ENCODE peak calls at places on chromosomes 11 and 22, in eight cellular contexts. F is effector memory CD4-positive, alpha-beta T cell; Q is fibroblast of gingiva; T is stromal cell of bone marrow; Y is stimulated activated CD8-positive, alpha-beta memory T cell treated with anti-CD3 and anti-CD28 coated beads, Interleukin-2, amount 100 ng/mL, for 48 hours; H is stimulated activated CD4-positive, alpha-beta T cell treated with anti-CD3 and anti-CD28 coated beads, Interleukin-2, amount 100 ng/mL, for 48 hours; J is HFF-Myc; B is posterior cingulate gyrus. L is an unnamed sample.

GRCh38 chr11:62423012-62423411 is 4.2 kb downstream of the SCGB1A1 start:
- DNase-seq in F (no peak), Q (no peak), T (no peak), Y (no peak), H (no peak), J (no peak), B (peak; percentile 63), L (no peak)

GRCh38 chr11:31874631-31875191 is 63.6 kb upstream of the PAX6 start:
- DNase-seq in F (no peak), Q (no peak), T (no peak), Y (no peak), H (no peak), J (no peak), B (no peak), L (no peak)

GRCh38 chr11:18731949-18732821 is 6.2 kb upstream of the IGSF22 start:
- DNase-seq in F (peak; percentile 44), Q (no peak), T (no peak), Y (peak; percentile 59), H (peak; percentile 63), J (no peak), B (peak; percentile 95), L (no peak)

GRCh38 chr11:15843309-15843857 is 513.0 kb downstream of the SOX6 start:
- DNase-seq in F (no peak), Q (no peak), T (no peak), Y (no peak), H (no peak), J (no peak), B (peak; percentile 88), L (no peak)

GRCh38 chr11:45025716-45026492 is 75.2 kb upstream of the TP53I11 start:
- DNase-seq in F (no peak), Q (no peak), T (no peak), Y (no peak), H (no peak), J (no peak), B (peak; percentile 90), L (peak; percentile 87)

GRCh38 chr11:69997352-69997751 is 80.8 kb upstream of the ANO1 start:
- DNase-seq in F (no peak), Q (no peak), T (no peak), Y (no peak), H (no peak), J (no peak), B (no peak), L (no peak)

GRCh38 chr11:71372693-71373657 is 75.2 kb downstream of the DHCR7 start:
- DNase-seq in F (no peak), Q (peak; percentile 50), T (peak; percentile 32), Y (no peak), H (no peak), J (no peak), B (no peak), L (no peak)

GRCh38 chr11:29306527-29306926 is 710.3 kb downstream of the KCNA4 start:
- DNase-seq in F (no peak), Q (peak; percentile 81), T (peak; percentile 82), Y (no peak), H (no peak), J (no peak), B (no peak), L (no peak)

GRCh38 chr11:130068986-130069683 is 559 bp upstream of the APLP2 start:
- DNase-seq in F (peak; percentile 39), Q (peak; percentile 96), T (peak; percentile 72), Y (peak; percentile 23), H (no peak), J (peak; percentile 77), B (peak; percentile 94), L (no peak)

GRCh38 chr11:18834754-18835466 is 43.3 kb upstream of the PTPN5 start:
- DNase-seq in F (no peak), Q (no peak), T (no peak), Y (no peak), H (no peak), J (no peak), B (no peak), L (no peak)

GRCh38 chr11:73929388-73929787 is 21.4 kb upstream of the DNAJB13 start:
- DNase-seq in F (no peak), Q (no peak), T (no peak), Y (no peak), H (no peak), J (no peak), B (no peak), L (no peak)

GRCh38 chr11:57566035-57566504 is 1.4 kb downstream of the UBE2L6 start:
- DNase-seq in F (no peak), Q (peak; percentile 44), T (peak; percentile 54), Y (no peak), H (peak; percentile 12), J (no peak), B (no peak), L (no peak)

GRCh38 chr22:20243545-20244249 is 24.4 kb downstream of the RTN4R start:
- DNase-seq in F (peak; percentile 39), Q (peak; percentile 54), T (peak; percentile 54), Y (no peak), H (no peak), J (no peak), B (peak; percentile 97), L (no peak)

GRCh38 chr11:119205080-119205479 is 1.1 kb upstream of the CBL start:
- DNase-seq in F (no peak), Q (no peak), T (no peak), Y (no peak), H (no peak), J (no peak), B (peak; percentile 78), L (no peak)

GRCh38 chr11:8000390-8000789 is 13.3 kb downstream of the EIF3F start:
- DNase-seq in F (no peak), Q (no peak), T (no peak), Y (no peak), H (no peak), J (no peak), B (no peak), L (no peak)

GRCh38 chr11:57174656-57175055 is 7.1 kb upstream of the LRRC55 start:
- DNase-seq in F (no peak), Q (no peak), T (no peak), Y (no peak), H (no peak), J (no peak), B (no peak), L (no peak)

GRCh38 chr22:20211997-20212753 is 55.9 kb downstream of the RTN4R start:
- DNase-seq in F (no peak), Q (no peak), T (no peak), Y (no peak), H (no peak), J (no peak), B (peak; percentile 91), L (no peak)

GRCh38 chr11:12150831-12151382 is 40.5 kb downstream of the MICAL2 start:
- DNase-seq in F (no peak), Q (no peak), T (peak; percentile 48), Y (peak; percentile 65), H (peak; percentile 48), J (no peak), B (peak; percentile 92), L (no peak)

GRCh38 chr11:133966924-133967598 is 10.3 kb upstream of the IGSF9B start:
- DNase-seq in F (no peak), Q (no peak), T (no peak), Y (peak; percentile 72), H (peak; percentile 62), J (no peak), B (peak; percentile 96), L (no peak)

GRCh38 chr22:28955817-28956216 is 72.4 kb downstream of the ZNRF3 start:
- DNase-seq in F (peak; percentile 56), Q (no peak), T (no peak), Y (peak; percentile 71), H (peak; percentile 60), J (no peak), B (no peak), L (no peak)